ENCODE peak calls at places on chromosomes 6 and 20, in ten cellular contexts. F is uterus, D is esophagus squamous epithelium, M is adrenal gland, W is IMR-90, Q is sigmoid colon, G is stomach, N is Peyer's patch, R is transverse colon, J is tibial nerve. B is an unnamed sample. For H3K4me1, the result is how much of the 10 kb centered on the place peaks cover.

GRCh38 chr6:78093861-78094360 is 441.1 kb downstream of the MEI4 start:
- DNase-seq in Q (no peak), W (no peak), J (no peak), R (no peak), N (no peak), G (no peak), F (no peak), D (no peak), M (no peak), B (no peak)

GRCh38 chr6:148414836-148415235 is 72.2 kb downstream of the SASH1 start:
- DNase-seq in D (no peak), R (no peak), N (no peak), G (no peak), W (peak), M (no peak), Q (no peak), F (no peak), J (no peak), B (no peak)

GRCh38 chr6:113630738-113631535 is 226.2 kb upstream of the MARCKS start:
- DNase-seq in F (no peak), W (peak), D (no peak), N (peak), J (no peak), M (no peak), G (no peak), R (peak), Q (no peak), B (no peak)

GRCh38 chr6:89409461-89410035 is 2.5 kb downstream of the RRAGD start:
- DNase-seq in J (no peak), M (no peak), G (no peak), N (no peak), D (no peak), W (no peak), F (no peak), Q (no peak), R (no peak), B (no peak)

GRCh38 chr20:63214514-63214913 is 1.4 kb downstream of the YTHDF1 start:
- DNase-seq in R (no peak), J (no peak), D (no peak), G (no peak), W (no peak), N (no peak), M (no peak), F (no peak), Q (no peak), B (no peak)

GRCh38 chr20:31866221-31866620 is 4.1 kb downstream of the DUSP15 start:
- DNase-seq in Q (no peak), W (no peak), G (no peak), J (no peak), M (no peak), D (no peak), R (no peak), N (peak), F (no peak), B (no peak)

GRCh38 chr6:16496982-16497823 is 258.8 kb downstream of the GMPR start:
- DNase-seq in W (peak), D (no peak), F (no peak), G (no peak), N (no peak), R (no peak), M (no peak), Q (no peak), J (no peak), B (no peak)

GRCh38 chr6:37265031-37265430 is 7.1 kb upstream of the TMEM217 start:
- DNase-seq in N (no peak), F (no peak), W (no peak), R (no peak), D (no peak), J (no peak), Q (no peak), G (no peak), M (no peak), B (no peak)

GRCh38 chr6:44230034-44230675 is 6.8 kb downstream of the SLC29A1 start:
- DNase-seq in J (no peak), Q (no peak), N (no peak), W (no peak), G (no peak), R (no peak), M (no peak), D (no peak), F (no peak), B (no peak)

GRCh38 chr20:63750807-63751470 is 11.4 kb downstream of the SLC2A4RG start:
- DNase-seq in D (no peak), R (no peak), F (no peak), Q (no peak), N (peak), W (no peak), J (no peak), M (no peak), G (no peak), B (peak)

GRCh38 chr20:31835554-31835953 is 9.8 kb downstream of the FOXS1 start:
- DNase-seq in D (no peak), N (no peak), J (no peak), G (no peak), M (no peak), W (no peak), F (no peak), Q (no peak), R (no peak), B (no peak)

GRCh38 chr6:166938150-166938549 is 18.2 kb downstream of the RNASET2 start:
- DNase-seq in Q (no peak), D (no peak), W (no peak), R (no peak), N (no peak), J (no peak), M (no peak), F (no peak), G (no peak), B (no peak)

GRCh38 chr6:117449549-117450439 is 24.1 kb upstream of the ROS1 start:
- DNase-seq in R (peak), W (peak), G (peak), Q (no peak), N (peak), M (peak), D (no peak), F (peak), J (peak), B (no peak)

GRCh38 chr6:119493980-119494379 is 144.4 kb upstream of the MAN1A1 start:
- DNase-seq in J (no peak), N (no peak), F (no peak), R (no peak), D (no peak), M (no peak), G (no peak), Q (no peak), W (no peak), B (no peak)

GRCh38 chr20:53411129-53411528 is 182.5 kb downstream of the ZNF217 start:
- DNase-seq in J (no peak), M (no peak), Q (no peak), D (no peak), W (no peak), N (no peak), F (no peak), R (no peak), G (no peak), B (no peak)

GRCh38 chr6:161422710-161423109 is 148.8 kb upstream of the AGPAT4 start:
- DNase-seq in N (no peak), Q (no peak), F (no peak), G (no peak), M (peak), W (peak), D (no peak), R (no peak), J (no peak), B (no peak)

GRCh38 chr20:57609086-57609841 is 11.0 kb downstream of the ZBP1 start:
- DNase-seq in G (no peak), Q (peak), R (peak), D (no peak), F (no peak), J (no peak), W (no peak), M (no peak), N (no peak), B (no peak)

GRCh38 chr6:151285121-151285520 is 45.4 kb downstream of the AKAP12 start:
- DNase-seq in Q (no peak), N (no peak), M (peak), W (peak), R (no peak), J (no peak), G (no peak), D (no peak), F (no peak), B (no peak)

GRCh38 chr6:125191916-125192609 is 38.5 kb downstream of the TPD52L1 start:
- DNase-seq in R (peak), W (peak), M (peak), D (peak), Q (peak), N (peak), J (peak), F (peak), G (peak), B (no peak)

GRCh38 chr6:73694711-73695411 is 1.1 kb upstream of the CD109 start:
- DNase-seq in Q (no peak), N (no peak), R (no peak), W (peak), D (no peak), J (no peak), M (peak), F (peak), G (no peak), B (no peak)

GRCh38 chr20:33299111-33299603 is 16.1 kb downstream of the BPIFB1 start:
- DNase-seq in Q (peak), W (peak), R (peak), N (peak), G (peak), J (peak), M (peak), F (peak), D (no peak), B (peak)

GRCh38 chr6:2141644-2142290 is 103.6 kb downstream of the GMDS start:
- DNase-seq in W (no peak), G (no peak), F (no peak), J (no peak), Q (no peak), D (no peak), M (peak), R (no peak), N (no peak), B (no peak)

GRCh38 chr6:21367148-21367547 is 226.4 kb upstream of the SOX4 start:
- DNase-seq in W (no peak), R (no peak), M (no peak), D (no peak), N (no peak), J (no peak), G (no peak), F (no peak), Q (no peak), B (no peak)

GRCh38 chr6:21808045-21808470 is 214.5 kb downstream of the SOX4 start:
- DNase-seq in D (no peak), J (no peak), N (no peak), R (no peak), W (peak), M (peak), Q (no peak), G (no peak), F (peak), B (no peak)

GRCh38 chr6:161272600-161273355 is 1.1 kb downstream of the AGPAT4 start:
- DNase-seq in W (peak), M (peak), J (peak), D (no peak), G (no peak), F (no peak), Q (peak), R (no peak), N (no peak), B (no peak)

GRCh38 chr20:50708845-50709555 is 17.7 kb upstream of the RIPOR3 start:
- DNase-seq in F (no peak), N (no peak), W (no peak), Q (no peak), M (no peak), D (no peak), R (no peak), J (no peak), G (peak), B (no peak)
- H3K4me1 ChIP-seq in F (under half), N (under half), W (under half), Q (under half), M (under half), D (under half), R (under half), J (under half), G (under half), B (under half)

DNA sequence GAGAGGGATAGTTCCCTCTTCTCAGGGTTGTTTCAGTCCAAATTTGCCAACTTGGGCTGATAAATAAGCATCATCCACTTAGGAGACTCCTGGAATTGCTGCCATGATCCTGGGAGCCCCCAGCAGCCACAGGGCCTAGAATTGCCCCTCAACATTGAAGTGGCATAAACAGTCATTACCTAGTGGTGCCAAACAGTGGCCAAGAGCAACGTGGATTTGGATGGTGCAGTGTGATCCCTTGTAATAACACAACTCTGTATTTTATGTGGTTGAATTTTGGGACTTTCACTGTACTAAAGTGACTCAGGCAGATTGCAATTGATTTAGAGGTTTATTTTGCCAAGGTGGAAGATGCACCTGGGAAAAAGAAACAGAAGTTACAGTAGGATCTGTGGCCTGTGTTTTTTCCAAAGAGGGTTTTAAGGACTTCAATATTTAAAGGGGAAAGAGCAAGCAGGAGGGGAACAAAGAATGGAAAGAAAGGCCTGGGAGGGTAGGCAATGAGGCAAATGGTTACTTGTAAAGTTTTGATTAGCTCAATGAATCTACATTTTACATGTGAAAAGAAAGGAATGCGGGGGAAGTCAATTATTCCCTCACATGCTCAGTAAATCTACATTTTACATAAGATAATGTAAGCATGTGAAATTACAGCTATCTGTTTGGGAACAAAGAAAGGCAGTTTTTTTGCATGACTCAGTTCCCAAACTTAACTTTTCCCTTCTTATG is 168.0 kb upstream of the NOX3 start:
- DNase-seq in D (no peak), N (no peak), Q (no peak), G (no peak), W (no peak), J (no peak), M (no peak), F (no peak), R (no peak), B (no peak)
- H3K4me3 ChIP-seq in D (no peak), N (no peak), Q (no peak), G (no peak), W (no peak), J (no peak), M (no peak), F (no peak), R (no peak), B (no peak)

GRCh38 chr6:69610073-69610472 is 186.7 kb downstream of the LMBRD1 start:
- DNase-seq in Q (no peak), W (no peak), D (no peak), G (no peak), F (no peak), R (no peak), J (no peak), M (no peak), N (no peak), B (no peak)
- TF ChIP-seq POLR2A in Q (no peak), W (no peak), D (no peak), G (no peak), F (no peak), R (no peak), J (no peak), M (no peak), N (no peak), B (no peak)

DNA sequence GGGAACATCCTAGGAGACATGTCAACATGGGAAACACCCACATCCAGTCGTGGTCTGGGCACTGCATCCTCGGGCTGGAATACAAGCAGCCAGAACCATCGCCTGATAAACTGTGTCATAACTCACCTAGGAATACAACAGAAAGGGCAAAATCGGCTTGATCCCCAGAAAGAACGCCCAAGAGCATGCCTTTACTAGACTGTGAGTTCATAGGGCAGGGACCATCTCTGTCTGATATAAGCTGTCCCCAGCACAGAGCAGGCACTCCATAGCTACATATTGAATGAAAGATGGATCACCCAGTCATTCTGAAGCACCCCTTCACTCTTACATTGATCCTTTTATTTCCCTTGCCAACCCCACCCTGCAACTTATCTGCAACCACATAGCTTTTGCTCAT is 23.8 kb downstream of the RIPOR2 start:
- DNase-seq in M (no peak), R (no peak), F (no peak), G (no peak), W (no peak), N (no peak), D (no peak), Q (no peak), J (no peak), B (peak)
- H3K4me1 ChIP-seq in M (under half), R (under half), F (under half), G (half or more), W (under half), N (under half), D (under half), Q (under half), J (under half), B (under half)

DNA sequence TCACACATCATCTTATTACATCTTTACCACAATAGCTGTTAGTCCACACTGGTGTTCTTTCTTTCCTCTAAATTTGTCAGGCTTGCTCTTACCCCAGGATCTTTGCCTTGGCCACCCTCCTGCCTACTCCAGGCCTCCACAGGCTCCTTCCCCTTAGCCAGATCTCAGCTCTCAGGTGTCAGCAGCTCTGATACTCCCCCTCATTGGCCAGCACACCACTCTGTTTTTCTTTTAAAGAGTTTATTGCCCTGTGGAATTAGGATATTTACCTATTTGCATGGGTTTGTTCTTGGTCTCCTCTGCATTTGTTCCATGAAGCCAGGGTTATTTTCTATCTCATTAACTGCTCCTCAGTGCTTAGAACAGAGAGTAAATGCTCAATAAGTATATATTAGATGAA is 36.7 kb downstream of the GCNT2 start:
- DNase-seq in N (no peak), G (no peak), F (no peak), M (no peak), Q (no peak), J (no peak), R (no peak), D (no peak), W (no peak), B (no peak)
- H3K4me3 ChIP-seq in N (no peak), G (peak), F (no peak), M (no peak), Q (peak), J (no peak), R (no peak), D (peak), W (no peak), B (no peak)

GRCh38 chr6:109456283-109456583 is 661 bp upstream of the MICAL1 start:
- DNase-seq in J (no peak), G (peak), M (no peak), Q (no peak), W (no peak), D (no peak), F (no peak), R (no peak), N (peak), B (no peak)

GRCh38 chr6:109454483-109455160 is 950 bp downstream of the MICAL1 start:
- DNase-seq in W (peak), N (peak), F (no peak), D (peak), G (peak), M (peak), Q (peak), J (peak), R (peak), B (no peak)

GRCh38 chr6:109455161-109455501 is 441 bp downstream of the MICAL1 start:
- DNase-seq in W (no peak), M (no peak), Q (no peak), R (peak), F (no peak), D (no peak), G (no peak), N (peak), J (peak), B (no peak)

GRCh38 chr6:109456710-109457595 is 1.4 kb upstream of the MICAL1 start:
- DNase-seq in N (peak), D (no peak), F (peak), G (peak), W (peak), Q (peak), M (peak), R (peak), J (peak), B (no peak)

GRCh38 chr6:109455502-109456282 is at the start of gene MICAL1:
- DNase-seq in J (peak), N (peak), W (peak), G (peak), F (peak), D (peak), Q (peak), M (peak), R (peak), B (peak)
- TF ChIP-seq POLR2A in J (peak), N (peak), W (no peak), G (no peak), F (no peak), D (peak), Q (no peak), M (no peak), R (peak), B (no peak)

GRCh38 chr6:133070410-133071043 is 170.6 kb upstream of the EYA4 start:
- DNase-seq in N (no peak), M (no peak), W (no peak), R (no peak), D (no peak), G (no peak), F (no peak), Q (no peak), J (no peak), B (no peak)
- H3K4me1 ChIP-seq in N (under half), M (under half), W (under half), R (under half), D (under half), G (under half), F (under half), Q (under half), J (under half), B (under half)

B was measured in right lobe of liver.